ENCODE peak calls at places on chromosomes 6 and 20, in ten cellular contexts. One of them, this sample, is unnamed.

GRCh38 chr6:16413399-16413798 is 175.0 kb downstream of the GMPR start:
- DNase-seq in effector memory CD4-positive, alpha-beta T cell: peak
- DNase-seq in CD8-positive, alpha-beta T cell: no peak
- DNase-seq in ovary: no peak
- DNase-seq in spleen: no peak
- DNase-seq in GM23338: no peak
- DNase-seq in left ventricle myocardium inferior: no peak
- DNase-seq in psoas muscle: no peak
- DNase-seq in Peyer's patch: no peak
- DNase-seq in aorta: no peak
- DNase-seq in this sample: no peak

GRCh38 chr6:121835662-121836061 is 400.2 kb downstream of the GJA1 start:
- DNase-seq in effector memory CD4-positive, alpha-beta T cell: no peak
- DNase-seq in CD8-positive, alpha-beta T cell: no peak
- DNase-seq in ovary: no peak
- DNase-seq in spleen: no peak
- DNase-seq in GM23338: no peak
- DNase-seq in left ventricle myocardium inferior: no peak
- DNase-seq in psoas muscle: no peak
- DNase-seq in Peyer's patch: no peak
- DNase-seq in aorta: no peak
- DNase-seq in this sample: no peak

GRCh38 chr20:54208492-54209044 is 681 bp downstream of the PFDN4 start:
- DNase-seq in effector memory CD4-positive, alpha-beta T cell: no peak
- DNase-seq in CD8-positive, alpha-beta T cell: no peak
- DNase-seq in ovary: no peak
- DNase-seq in spleen: no peak
- DNase-seq in GM23338: peak
- DNase-seq in left ventricle myocardium inferior: no peak
- DNase-seq in psoas muscle: no peak
- DNase-seq in Peyer's patch: peak
- DNase-seq in aorta: no peak
- DNase-seq in this sample: no peak

GRCh38 chr6:34521463-34522288 is 34.5 kb downstream of the SPDEF start:
- DNase-seq in effector memory CD4-positive, alpha-beta T cell: no peak
- DNase-seq in CD8-positive, alpha-beta T cell: no peak
- DNase-seq in ovary: peak
- DNase-seq in spleen: peak
- DNase-seq in GM23338: no peak
- DNase-seq in left ventricle myocardium inferior: peak
- DNase-seq in psoas muscle: peak
- DNase-seq in Peyer's patch: no peak
- DNase-seq in aorta: peak
- DNase-seq in this sample: no peak

GRCh38 chr20:25195962-25196700 is 619 bp downstream of the ENTPD6 start:
- DNase-seq in effector memory CD4-positive, alpha-beta T cell: no peak
- DNase-seq in CD8-positive, alpha-beta T cell: no peak
- DNase-seq in ovary: no peak
- DNase-seq in spleen: no peak
- DNase-seq in GM23338: peak
- DNase-seq in left ventricle myocardium inferior: no peak
- DNase-seq in psoas muscle: peak
- DNase-seq in Peyer's patch: peak
- DNase-seq in aorta: peak
- DNase-seq in this sample: no peak

GRCh38 chr6:156437084-156437879 is 339.9 kb upstream of the ARID1B start:
- DNase-seq in effector memory CD4-positive, alpha-beta T cell: no peak
- DNase-seq in CD8-positive, alpha-beta T cell: no peak
- DNase-seq in ovary: no peak
- DNase-seq in spleen: no peak
- DNase-seq in GM23338: no peak
- DNase-seq in left ventricle myocardium inferior: no peak
- DNase-seq in psoas muscle: no peak
- DNase-seq in Peyer's patch: no peak
- DNase-seq in aorta: no peak
- DNase-seq in this sample: no peak

GRCh38 chr6:11613858-11614257 is 76.3 kb downstream of the TMEM170B start:
- DNase-seq in effector memory CD4-positive, alpha-beta T cell: no peak
- DNase-seq in CD8-positive, alpha-beta T cell: no peak
- DNase-seq in ovary: no peak
- DNase-seq in spleen: no peak
- DNase-seq in GM23338: no peak
- DNase-seq in left ventricle myocardium inferior: no peak
- DNase-seq in psoas muscle: no peak
- DNase-seq in Peyer's patch: no peak
- DNase-seq in aorta: no peak
- DNase-seq in this sample: no peak

GRCh38 chr6:161924516-161925116 is 650.8 kb upstream of the AGPAT4 start:
- DNase-seq in effector memory CD4-positive, alpha-beta T cell: no peak
- DNase-seq in CD8-positive, alpha-beta T cell: no peak
- DNase-seq in ovary: no peak
- DNase-seq in spleen: no peak
- DNase-seq in GM23338: no peak
- DNase-seq in left ventricle myocardium inferior: no peak
- DNase-seq in psoas muscle: no peak
- DNase-seq in Peyer's patch: no peak
- DNase-seq in aorta: no peak
- DNase-seq in this sample: no peak

GRCh38 chr6:111727798-111728197 is 122.1 kb upstream of the TRAF3IP2 start:
- DNase-seq in effector memory CD4-positive, alpha-beta T cell: no peak
- DNase-seq in CD8-positive, alpha-beta T cell: no peak
- DNase-seq in ovary: no peak
- DNase-seq in spleen: no peak
- DNase-seq in GM23338: peak
- DNase-seq in left ventricle myocardium inferior: no peak
- DNase-seq in psoas muscle: no peak
- DNase-seq in Peyer's patch: no peak
- DNase-seq in aorta: no peak
- DNase-seq in this sample: no peak

GRCh38 chr20:47318027-47318595 is 38.4 kb downstream of the ZMYND8 start:
- DNase-seq in effector memory CD4-positive, alpha-beta T cell: no peak
- DNase-seq in CD8-positive, alpha-beta T cell: no peak
- DNase-seq in ovary: peak
- DNase-seq in spleen: no peak
- DNase-seq in GM23338: no peak
- DNase-seq in left ventricle myocardium inferior: no peak
- DNase-seq in psoas muscle: peak
- DNase-seq in Peyer's patch: no peak
- DNase-seq in aorta: peak
- DNase-seq in this sample: no peak

GRCh38 chr20:9114709-9115108 is 45.8 kb downstream of the PLCB4 start:
- DNase-seq in effector memory CD4-positive, alpha-beta T cell: no peak
- DNase-seq in CD8-positive, alpha-beta T cell: no peak
- DNase-seq in ovary: no peak
- DNase-seq in spleen: no peak
- DNase-seq in GM23338: no peak
- DNase-seq in left ventricle myocardium inferior: no peak
- DNase-seq in psoas muscle: no peak
- DNase-seq in Peyer's patch: no peak
- DNase-seq in aorta: no peak
- DNase-seq in this sample: no peak

GRCh38 chr6:21666200-21666671 is 72.7 kb downstream of the SOX4 start:
- DNase-seq in effector memory CD4-positive, alpha-beta T cell: no peak
- DNase-seq in CD8-positive, alpha-beta T cell: no peak
- DNase-seq in ovary: peak
- DNase-seq in spleen: peak
- DNase-seq in GM23338: peak
- DNase-seq in left ventricle myocardium inferior: peak
- DNase-seq in psoas muscle: peak
- DNase-seq in Peyer's patch: no peak
- DNase-seq in aorta: peak
- DNase-seq in this sample: no peak

GRCh38 chr20:1328680-1329330 is at the start of gene SDCBP2:
- DNase-seq in effector memory CD4-positive, alpha-beta T cell: no peak
- DNase-seq in CD8-positive, alpha-beta T cell: no peak
- DNase-seq in ovary: no peak
- DNase-seq in spleen: peak
- DNase-seq in GM23338: no peak
- DNase-seq in left ventricle myocardium inferior: no peak
- DNase-seq in psoas muscle: no peak
- DNase-seq in Peyer's patch: peak
- DNase-seq in aorta: no peak
- DNase-seq in this sample: peak

GRCh38 chr20:59962155-59962554 is 3.9 kb downstream of the CDH26 start:
- DNase-seq in effector memory CD4-positive, alpha-beta T cell: no peak
- DNase-seq in CD8-positive, alpha-beta T cell: no peak
- DNase-seq in ovary: no peak
- DNase-seq in spleen: no peak
- DNase-seq in GM23338: no peak
- DNase-seq in left ventricle myocardium inferior: no peak
- DNase-seq in psoas muscle: no peak
- DNase-seq in Peyer's patch: no peak
- DNase-seq in aorta: no peak
- DNase-seq in this sample: no peak
- H3K27ac ChIP-seq in effector memory CD4-positive, alpha-beta T cell: no peak
- H3K27ac ChIP-seq in CD8-positive, alpha-beta T cell: no peak
- H3K27ac ChIP-seq in ovary: no peak
- H3K27ac ChIP-seq in spleen: no peak
- H3K27ac ChIP-seq in GM23338: no peak
- H3K27ac ChIP-seq in left ventricle myocardium inferior: no peak
- H3K27ac ChIP-seq in psoas muscle: no peak
- H3K27ac ChIP-seq in Peyer's patch: no peak
- H3K27ac ChIP-seq in aorta: no peak
- H3K27ac ChIP-seq in this sample: no peak

GRCh38 chr20:45306431-45306982 is at the start of gene RBPJL:
- DNase-seq in effector memory CD4-positive, alpha-beta T cell: no peak
- DNase-seq in CD8-positive, alpha-beta T cell: no peak
- DNase-seq in ovary: no peak
- DNase-seq in spleen: peak
- DNase-seq in GM23338: peak
- DNase-seq in left ventricle myocardium inferior: no peak
- DNase-seq in psoas muscle: no peak
- DNase-seq in Peyer's patch: no peak
- DNase-seq in aorta: peak
- DNase-seq in this sample: no peak

GRCh38 chr20:45303586-45304463 is 2.8 kb upstream of the RBPJL start:
- DNase-seq in effector memory CD4-positive, alpha-beta T cell: no peak
- DNase-seq in CD8-positive, alpha-beta T cell: no peak
- DNase-seq in ovary: no peak
- DNase-seq in spleen: no peak
- DNase-seq in GM23338: no peak
- DNase-seq in left ventricle myocardium inferior: no peak
- DNase-seq in psoas muscle: no peak
- DNase-seq in Peyer's patch: no peak
- DNase-seq in aorta: peak
- DNase-seq in this sample: no peak

GRCh38 chr20:45307076-45307645 is 521 bp downstream of the RBPJL start:
- DNase-seq in effector memory CD4-positive, alpha-beta T cell: no peak
- DNase-seq in CD8-positive, alpha-beta T cell: no peak
- DNase-seq in ovary: no peak
- DNase-seq in spleen: no peak
- DNase-seq in GM23338: peak
- DNase-seq in left ventricle myocardium inferior: no peak
- DNase-seq in psoas muscle: no peak
- DNase-seq in Peyer's patch: no peak
- DNase-seq in aorta: peak
- DNase-seq in this sample: no peak

GRCh38 chr20:45305262-45305661 is 1.4 kb upstream of the RBPJL start:
- DNase-seq in effector memory CD4-positive, alpha-beta T cell: no peak
- DNase-seq in CD8-positive, alpha-beta T cell: no peak
- DNase-seq in ovary: no peak
- DNase-seq in spleen: no peak
- DNase-seq in GM23338: peak
- DNase-seq in left ventricle myocardium inferior: no peak
- DNase-seq in psoas muscle: no peak
- DNase-seq in Peyer's patch: no peak
- DNase-seq in aorta: peak
- DNase-seq in this sample: no peak

GRCh38 chr20:45304464-45304999 is 2.1 kb upstream of the RBPJL start:
- DNase-seq in effector memory CD4-positive, alpha-beta T cell: no peak
- DNase-seq in CD8-positive, alpha-beta T cell: no peak
- DNase-seq in ovary: no peak
- DNase-seq in spleen: no peak
- DNase-seq in GM23338: no peak
- DNase-seq in left ventricle myocardium inferior: no peak
- DNase-seq in psoas muscle: no peak
- DNase-seq in Peyer's patch: no peak
- DNase-seq in aorta: peak
- DNase-seq in this sample: no peak
- H3K27ac ChIP-seq in effector memory CD4-positive, alpha-beta T cell: no peak
- H3K27ac ChIP-seq in CD8-positive, alpha-beta T cell: no peak
- H3K27ac ChIP-seq in ovary: no peak
- H3K27ac ChIP-seq in spleen: no peak
- H3K27ac ChIP-seq in GM23338: no peak
- H3K27ac ChIP-seq in left ventricle myocardium inferior: no peak
- H3K27ac ChIP-seq in psoas muscle: no peak
- H3K27ac ChIP-seq in Peyer's patch: no peak
- H3K27ac ChIP-seq in aorta: no peak
- H3K27ac ChIP-seq in this sample: no peak

GRCh38 chr6:36607782-36608386 is 13.7 kb downstream of the SRSF3 start:
- DNase-seq in effector memory CD4-positive, alpha-beta T cell: no peak
- DNase-seq in CD8-positive, alpha-beta T cell: no peak
- DNase-seq in ovary: no peak
- DNase-seq in spleen: peak
- DNase-seq in GM23338: no peak
- DNase-seq in left ventricle myocardium inferior: no peak
- DNase-seq in psoas muscle: no peak
- DNase-seq in Peyer's patch: no peak
- DNase-seq in aorta: no peak
- DNase-seq in this sample: no peak
- H3K27ac ChIP-seq in effector memory CD4-positive, alpha-beta T cell: no peak
- H3K27ac ChIP-seq in CD8-positive, alpha-beta T cell: no peak
- H3K27ac ChIP-seq in ovary: no peak
- H3K27ac ChIP-seq in spleen: no peak
- H3K27ac ChIP-seq in GM23338: peak
- H3K27ac ChIP-seq in left ventricle myocardium inferior: peak
- H3K27ac ChIP-seq in psoas muscle: peak
- H3K27ac ChIP-seq in Peyer's patch: peak
- H3K27ac ChIP-seq in aorta: peak
- H3K27ac ChIP-seq in this sample: no peak

GRCh38 chr20:44012466-44013226 is 98.0 kb downstream of the TOX2 start:
- DNase-seq in effector memory CD4-positive, alpha-beta T cell: no peak
- DNase-seq in CD8-positive, alpha-beta T cell: no peak
- DNase-seq in ovary: no peak
- DNase-seq in spleen: no peak
- DNase-seq in GM23338: no peak
- DNase-seq in left ventricle myocardium inferior: no peak
- DNase-seq in psoas muscle: no peak
- DNase-seq in Peyer's patch: no peak
- DNase-seq in aorta: no peak
- DNase-seq in this sample: no peak

GRCh38 chr20:44010162-44010704 is 95.6 kb downstream of the TOX2 start:
- DNase-seq in effector memory CD4-positive, alpha-beta T cell: no peak
- DNase-seq in CD8-positive, alpha-beta T cell: no peak
- DNase-seq in ovary: no peak
- DNase-seq in spleen: no peak
- DNase-seq in GM23338: no peak
- DNase-seq in left ventricle myocardium inferior: no peak
- DNase-seq in psoas muscle: no peak
- DNase-seq in Peyer's patch: no peak
- DNase-seq in aorta: no peak
- DNase-seq in this sample: no peak

GRCh38 chr20:44009679-44009992 is 95.0 kb downstream of the TOX2 start:
- DNase-seq in effector memory CD4-positive, alpha-beta T cell: no peak
- DNase-seq in CD8-positive, alpha-beta T cell: no peak
- DNase-seq in ovary: no peak
- DNase-seq in spleen: no peak
- DNase-seq in GM23338: no peak
- DNase-seq in left ventricle myocardium inferior: no peak
- DNase-seq in psoas muscle: no peak
- DNase-seq in Peyer's patch: no peak
- DNase-seq in aorta: no peak
- DNase-seq in this sample: no peak

GRCh38 chr20:44008806-44009678 is 94.4 kb downstream of the TOX2 start:
- DNase-seq in effector memory CD4-positive, alpha-beta T cell: no peak
- DNase-seq in CD8-positive, alpha-beta T cell: no peak
- DNase-seq in ovary: no peak
- DNase-seq in spleen: no peak
- DNase-seq in GM23338: no peak
- DNase-seq in left ventricle myocardium inferior: no peak
- DNase-seq in psoas muscle: no peak
- DNase-seq in Peyer's patch: no peak
- DNase-seq in aorta: no peak
- DNase-seq in this sample: no peak

GRCh38 chr20:44011251-44011940 is 96.7 kb downstream of the TOX2 start:
- DNase-seq in effector memory CD4-positive, alpha-beta T cell: no peak
- DNase-seq in CD8-positive, alpha-beta T cell: no peak
- DNase-seq in ovary: no peak
- DNase-seq in spleen: no peak
- DNase-seq in GM23338: no peak
- DNase-seq in left ventricle myocardium inferior: no peak
- DNase-seq in psoas muscle: no peak
- DNase-seq in Peyer's patch: no peak
- DNase-seq in aorta: no peak
- DNase-seq in this sample: no peak
- H3K27ac ChIP-seq in effector memory CD4-positive, alpha-beta T cell: no peak
- H3K27ac ChIP-seq in CD8-positive, alpha-beta T cell: peak
- H3K27ac ChIP-seq in ovary: no peak
- H3K27ac ChIP-seq in spleen: no peak
- H3K27ac ChIP-seq in GM23338: no peak
- H3K27ac ChIP-seq in left ventricle myocardium inferior: no peak
- H3K27ac ChIP-seq in psoas muscle: no peak
- H3K27ac ChIP-seq in Peyer's patch: no peak
- H3K27ac ChIP-seq in aorta: no peak
- H3K27ac ChIP-seq in this sample: no peak

This sample was measured in lung.